ENCODE peak calls at places on chromosomes 5 and 9, in nine cellular contexts. S, N, C, F, V, A, J, W and O are unnamed samples.

GRCh38 chr9:126939821-126940221 is 25.2 kb downstream of the RALGPS1 start:
- DNase-seq in A (peak; percentile 74), F (peak; percentile 46), C (no peak), S (no peak), V (peak; percentile 54), J (peak; percentile 70), W (no peak), N (no peak), O (no peak)

GRCh38 chr9:116355153-116355827 is 201.7 kb downstream of the PAPPA start:
- DNase-seq in C (no peak), A (no peak), W (no peak), V (peak; percentile 69), S (peak; percentile 61), F (no peak), J (peak; percentile 71), N (no peak), O (no peak)

GRCh38 chr9:96587916-96588315 is 31.7 kb downstream of the CDC14B start:
- DNase-seq in C (no peak), S (no peak), J (no peak), V (no peak), W (no peak), A (no peak), F (no peak), N (no peak), O (no peak)

GRCh38 chr9:98790601-98791146 is 5.7 kb downstream of the ANKS6 start:
- DNase-seq in S (no peak), J (no peak), W (no peak), N (no peak), F (no peak), A (no peak), V (no peak), C (no peak), O (no peak)

GRCh38 chr5:44332360-44332971 is 56.8 kb downstream of the FGF10 start:
- DNase-seq in N (peak; percentile 39), F (peak; percentile 48), W (peak; percentile 58), C (no peak), J (no peak), A (no peak), V (no peak), S (no peak), O (peak; percentile 67)

GRCh38 chr9:86354882-86355399 is 731 bp upstream of the TUT7 start:
- DNase-seq in V (no peak), S (no peak), W (no peak), N (no peak), C (no peak), A (no peak), J (no peak), F (no peak), O (no peak)

GRCh38 chr5:11411621-11412020 is 492.6 kb downstream of the CTNND2 start:
- DNase-seq in S (no peak), C (no peak), N (no peak), V (no peak), W (no peak), F (no peak), J (no peak), A (no peak), O (no peak)

GRCh38 chr9:35859310-35859994 is 10.7 kb downstream of the OR13J1 start:
- DNase-seq in N (no peak), J (no peak), W (peak; percentile 7), A (peak; percentile 29), C (no peak), F (peak; percentile 42), S (peak; percentile 74), V (no peak), O (peak; percentile 6)

GRCh38 chr9:13750639-13751038 is 471.1 kb upstream of the MPDZ start:
- DNase-seq in W (no peak), S (no peak), A (no peak), C (no peak), F (no peak), V (no peak), J (no peak), N (no peak), O (no peak)

GRCh38 chr9:93650448-93650847 is 74.1 kb downstream of the PHF2 start:
- DNase-seq in F (no peak), W (no peak), J (no peak), S (peak; percentile 36), C (peak; percentile 50), V (no peak), A (no peak), N (no peak), O (no peak)

GRCh38 chr5:141192110-141192725 is at the start of gene PCDHB10:
- DNase-seq in N (peak; percentile 32), C (no peak), V (no peak), A (no peak), W (peak; percentile 59), F (peak; percentile 36), S (no peak), J (no peak), O (peak; percentile 12)

GRCh38 chr5:72179816-72180440 is 72.7 kb downstream of the MAP1B start:
- DNase-seq in C (no peak), F (no peak), W (no peak), N (no peak), S (no peak), A (no peak), V (no peak), J (no peak), O (no peak)

GRCh38 chr9:96495341-96495740 is 45.4 kb downstream of the HABP4 start:
- DNase-seq in N (no peak), A (peak; percentile 57), J (no peak), C (peak; percentile 63), S (no peak), F (no peak), W (no peak), V (no peak), O (no peak)

GRCh38 chr5:176994460-176995121 is 12.0 kb downstream of the UIMC1 start:
- DNase-seq in W (peak; percentile 82), N (no peak), S (no peak), V (peak; percentile 53), F (peak; percentile 41), J (peak; percentile 63), C (no peak), A (peak; percentile 46), O (peak; percentile 96)

GRCh38 chr9:136740491-136740890 is 2.2 kb downstream of the LCN10 start:
- DNase-seq in N (no peak), C (no peak), A (no peak), W (no peak), F (no peak), S (no peak), V (no peak), J (no peak), O (no peak)

GRCh38 chr9:136743639-136744211 is 985 bp upstream of the LCN10 start:
- DNase-seq in V (no peak), A (no peak), F (no peak), C (no peak), J (no peak), W (no peak), S (no peak), N (no peak), O (no peak)

GRCh38 chr9:136740971-136741884 is 1.5 kb downstream of the LCN10 start:
- DNase-seq in A (no peak), C (no peak), J (peak; percentile 67), F (no peak), N (no peak), S (no peak), V (no peak), W (no peak), O (no peak)

GRCh38 chr9:136742640-136743391 is at the start of gene LCN10:
- DNase-seq in C (no peak), A (no peak), S (no peak), F (no peak), W (no peak), V (peak; percentile 45), N (no peak), J (peak; percentile 55), O (peak; percentile 76)

GRCh38 chr9:136741885-136742568 is 713 bp downstream of the LCN10 start:
- DNase-seq in S (no peak), C (no peak), W (no peak), F (no peak), A (no peak), N (no peak), J (peak; percentile 52), V (no peak), O (no peak)
- H3K4me1 ChIP-seq in S (no peaks in the 10 kb centered on the region), C (no peaks in the 10 kb centered on the region), W (no peaks in the 10 kb centered on the region), F (no peaks in the 10 kb centered on the region), A (peaks cover 14% of the 10 kb centered on the region), N (no peaks in the 10 kb centered on the region), J (peaks cover 30% of the 10 kb centered on the region), V (peaks cover 17% of the 10 kb centered on the region), O (no peaks in the 10 kb centered on the region)

GRCh38 chr5:134555889-134556311 is 30.4 kb downstream of the JADE2 start:
- DNase-seq in N (peak; percentile 33), F (peak; percentile 90), S (peak; percentile 77), A (peak; percentile 40), W (no peak), C (peak; percentile 87), V (no peak), J (peak; percentile 50), O (peak; percentile 56)
- TF ChIP-seq CTCF in N (peak; percentile 10), F (no peak), S (no peak), A (no peak), W (peak; percentile 20), C (no peak), V (no peak), J (no peak), O (no peak)

GRCh38 chr9:130024597-130024994 is 18.4 kb downstream of the FNBP1 start:
- DNase-seq in A (no peak), V (no peak), C (no peak), N (no peak), W (no peak), J (no peak), S (no peak), F (peak; percentile 55), O (no peak)
- H3K4me1 ChIP-seq in A (peaks cover 3% of the 10 kb centered on the region), V (peaks cover 14% of the 10 kb centered on the region), C (peaks cover 21% of the 10 kb centered on the region), N (peaks cover 28% of the 10 kb centered on the region), W (peaks cover 11% of the 10 kb centered on the region), J (peaks cover 17% of the 10 kb centered on the region), S (peaks cover 70% of the 10 kb centered on the region), F (peaks cover 34% of the 10 kb centered on the region), O (peaks cover 5% of the 10 kb centered on the region)

GRCh38 chr5:28517691-28518090 is 1479.3 kb upstream of the CDH9 start:
- DNase-seq in A (no peak), V (no peak), J (no peak), C (no peak), F (no peak), N (no peak), W (no peak), S (no peak), O (no peak)
- TF ChIP-seq CTCF in A (no peak), V (no peak), J (no peak), C (no peak), F (no peak), N (no peak), W (no peak), S (no peak), O (no peak)

GRCh38 chr5:131794596-131794995 is 2.2 kb downstream of the FNIP1 start:
- DNase-seq in F (no peak), W (no peak), A (no peak), S (no peak), N (no peak), C (no peak), V (no peak), J (no peak), O (no peak)
- H3K4me1 ChIP-seq in F (peaks cover 18% of the 10 kb centered on the region), W (peaks cover 17% of the 10 kb centered on the region), A (peaks cover 8% of the 10 kb centered on the region), S (peaks cover 57% of the 10 kb centered on the region), N (peaks cover 18% of the 10 kb centered on the region), C (peaks cover 12% of the 10 kb centered on the region), V (peaks cover 17% of the 10 kb centered on the region), J (peaks cover 37% of the 10 kb centered on the region), O (no peaks in the 10 kb centered on the region)

DNA sequence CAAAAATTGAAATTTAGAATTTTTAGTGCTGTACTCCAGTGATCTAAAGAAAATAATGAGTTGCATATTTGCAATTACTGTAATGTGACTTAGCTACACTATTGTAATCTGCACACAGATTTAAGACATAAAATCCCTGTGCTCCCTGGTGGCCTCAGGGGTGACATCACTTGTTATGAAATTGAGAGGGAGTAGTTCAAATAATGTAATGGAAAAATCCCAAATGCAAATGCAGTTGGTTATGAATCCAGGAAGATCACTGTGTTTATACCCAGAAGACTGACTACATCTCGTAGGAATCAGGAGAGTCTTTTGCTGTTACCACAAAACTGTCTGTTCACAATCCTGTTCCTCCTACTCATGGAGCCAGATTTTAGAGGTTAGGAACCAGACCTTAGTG is 178.7 kb upstream of the FBXL17 start:
- DNase-seq in W (no peak), V (no peak), J (no peak), F (no peak), N (no peak), C (no peak), S (peak; percentile 50), A (no peak), O (peak; percentile 57)
- TF ChIP-seq CTCF in W (no peak), V (no peak), J (no peak), F (no peak), N (no peak), C (no peak), S (no peak), A (no peak), O (no peak)